ENCODE peak calls at places on chromosomes 5 and 9, in four cellular contexts. V is LHCN-M2, A is fibroblast of the conjunctiva, C is HFFc6. I is an unnamed sample.

GRCh38 chr9:4160284-4160683 is 139.6 kb downstream of the GLIS3 start:
- DNase-seq in A (no peak), V (no peak), C (no peak), I (no peak)

GRCh38 chr5:74953961-74954720 is 88.0 kb upstream of the FAM169A start:
- DNase-seq in A (no peak), V (peak), C (peak), I (no peak)

GRCh38 chr9:126386814-126387213 is 60.2 kb downstream of the MVB12B start:
- DNase-seq in V (no peak), C (no peak), A (no peak), I (no peak)

GRCh38 chr9:79581794-79582193 is 10.0 kb downstream of the TLE4 start:
- DNase-seq in C (peak), V (peak), A (peak), I (peak)

GRCh38 chr9:18791074-18791473 is 241.9 kb downstream of the SAXO1 start:
- DNase-seq in C (no peak), A (no peak), V (no peak), I (no peak)

GRCh38 chr5:172906888-172907287 is 52.3 kb upstream of the RPL26L1 start:
- DNase-seq in C (no peak), A (no peak), V (no peak), I (no peak)

GRCh38 chr5:169648725-169649124 is 11.7 kb downstream of the DOCK2 start:
- DNase-seq in V (no peak), A (no peak), C (peak), I (no peak)

GRCh38 chr5:71653119-71653518 is 66.0 kb upstream of the CARTPT start:
- DNase-seq in C (no peak), A (no peak), V (no peak), I (no peak)

GRCh38 chr5:32123058-32123805 is 50.9 kb downstream of the GOLPH3 start:
- DNase-seq in V (no peak), A (no peak), C (no peak), I (no peak)

GRCh38 chr9:130447193-130447816 is 2.5 kb downstream of the ASS1 start:
- DNase-seq in V (no peak), A (no peak), C (no peak), I (no peak)

GRCh38 chr5:67209141-67209771 is 12.7 kb upstream of the CD180 start:
- DNase-seq in V (peak), C (peak), A (peak), I (peak)

GRCh38 chr5:80559244-80559643 is 10.8 kb downstream of the ANKRD34B start:
- DNase-seq in V (no peak), C (no peak), A (no peak), I (no peak)

GRCh38 chr5:4879693-4880303 is 260.3 kb upstream of the ADAMTS16 start:
- DNase-seq in C (peak), A (peak), V (peak), I (peak)

GRCh38 chr5:3659907-3660306 is 64.3 kb downstream of the IRX1 start:
- DNase-seq in C (no peak), V (no peak), A (no peak), I (no peak)

GRCh38 chr5:28580616-28581015 is 1542.2 kb upstream of the CDH9 start:
- DNase-seq in V (peak), A (peak), C (no peak), I (peak)

GRCh38 chr5:151811593-151812321 is 40.0 kb downstream of the G3BP1 start:
- DNase-seq in V (peak), C (peak), A (peak), I (no peak)

GRCh38 chr9:4748612-4749011 is 7.6 kb upstream of the AK3 start:
- DNase-seq in C (no peak), V (no peak), A (no peak), I (no peak)

GRCh38 chr5:171709930-171710329 is 75.7 kb upstream of the SMIM23 start:
- DNase-seq in C (no peak), A (no peak), V (no peak), I (no peak)

GRCh38 chr5:157464518-157465171 is 4.6 kb downstream of the NIPAL4 start:
- DNase-seq in V (peak), A (peak), C (peak), I (peak)

GRCh38 chr9:115606851-115607250 is 488.9 kb upstream of the TNC start:
- DNase-seq in V (no peak), A (peak), C (no peak), I (no peak)

GRCh38 chr5:45260292-45260691 is 435.9 kb downstream of the HCN1 start:
- DNase-seq in V (no peak), C (no peak), A (no peak), I (no peak)

GRCh38 chr5:102716017-102716416 is 39.1 kb upstream of the PAM start:
- DNase-seq in A (no peak), V (no peak), C (no peak), I (no peak)

GRCh38 chr9:124292696-124293593 is 35.2 kb downstream of the NEK6 start:
- DNase-seq in C (no peak), A (no peak), V (no peak), I (no peak)

GRCh38 chr5:16937023-16937379 is 913 bp upstream of the MYO10 start:
- DNase-seq in A (no peak), C (no peak), V (no peak), I (no peak)

GRCh38 chr5:40554048-40554447 is 125.7 kb upstream of the PTGER4 start:
- DNase-seq in C (no peak), A (no peak), V (no peak), I (no peak)

GRCh38 chr9:135074354-135075233 is 12.9 kb upstream of the OLFM1 start:
- DNase-seq in A (no peak), C (no peak), V (no peak), I (no peak)

GRCh38 chr5:23820764-23821471 is 313.5 kb downstream of the PRDM9 start:
- DNase-seq in A (no peak), C (peak), V (no peak), I (peak)

GRCh38 chr5:141383345-141383744 is 803 bp downstream of the PCDHGA7 start:
- DNase-seq in A (no peak), V (no peak), C (no peak), I (no peak)

GRCh38 chr5:41574391-41574790 is 64.0 kb upstream of the PLCXD3 start:
- DNase-seq in V (no peak), A (no peak), C (no peak), I (no peak)

GRCh38 chr9:108869092-108869725 is 7.1 kb downstream of the ACTL7A start:
- DNase-seq in V (peak), A (no peak), C (peak), I (peak)

GRCh38 chr9:125131778-125132177 is 11.6 kb downstream of the SCAI start:
- DNase-seq in C (no peak), A (no peak), V (no peak), I (no peak)

GRCh38 chr5:1836176-1836890 is 35.1 kb downstream of the NDUFS6 start:
- DNase-seq in A (no peak), V (no peak), C (no peak), I (no peak)

GRCh38 chr5:147391781-147392180 is 118.1 kb downstream of the DPYSL3 start:
- DNase-seq in V (peak), C (peak), A (peak), I (peak)

GRCh38 chr9:96487949-96488348 is 38.0 kb downstream of the HABP4 start:
- DNase-seq in C (no peak), A (no peak), V (no peak), I (no peak)

GRCh38 chr9:85212887-85213286 is 528.9 kb downstream of the AGTPBP1 start:
- DNase-seq in A (peak), V (no peak), C (peak), I (peak)

GRCh38 chr5:86679529-86679928 is 61.8 kb downstream of the COX7C start:
- DNase-seq in C (peak), A (peak), V (peak), I (peak)